ENCODE peak calls at places on chromosomes 7 and 10, in eight cellular contexts. I is psoas muscle, B is hepatocyte, P is lower leg skin, X is prostate gland, Z is transverse colon, F is stomach, Q is heart left ventricle. C is an unnamed sample.

GRCh38 chr7:130490888-130491771 is 755 bp upstream of the MEST start:
- DNase-seq in I (peak), B (peak), P (no peak), X (peak), Z (peak), F (peak), Q (peak), C (no peak)

GRCh38 chr7:32393861-32394260 is 96.3 kb downstream of the LSM5 start:
- DNase-seq in I (no peak), B (no peak), P (no peak), X (no peak), Z (no peak), F (no peak), Q (no peak), C (no peak)

GRCh38 chr7:39761435-39761834 is 138.1 kb downstream of the RALA start:
- DNase-seq in I (no peak), B (no peak), P (no peak), X (no peak), Z (no peak), F (no peak), Q (no peak), C (no peak)

GRCh38 chr7:150388709-150389531 is 9.8 kb downstream of the ZNF775 start:
- DNase-seq in I (peak), B (peak), P (no peak), X (peak), Z (peak), F (peak), Q (peak), C (no peak)

GRCh38 chr7:128119036-128119435 is 87.8 kb upstream of the LRRC4 start:
- DNase-seq in I (no peak), B (no peak), P (no peak), X (no peak), Z (no peak), F (no peak), Q (no peak), C (peak)

GRCh38 chr10:88555190-88555894 is 27.8 kb downstream of the RNLS start:
- DNase-seq in I (no peak), B (no peak), P (no peak), X (no peak), Z (no peak), F (no peak), Q (no peak), C (no peak)

GRCh38 chr10:5943536-5943935 is 33.8 kb downstream of the IL15RA start:
- DNase-seq in I (peak), B (no peak), P (no peak), X (no peak), Z (no peak), F (no peak), Q (peak), C (no peak)

GRCh38 chr7:25091757-25092156 is 33.3 kb downstream of the CYCS start:
- DNase-seq in I (no peak), B (no peak), P (no peak), X (no peak), Z (no peak), F (no peak), Q (no peak), C (no peak)

GRCh38 chr10:112446055-112446854 is 459 bp downstream of the ZDHHC6 start:
- DNase-seq in I (no peak), B (peak), P (no peak), X (no peak), Z (peak), F (no peak), Q (peak), C (no peak)

GRCh38 chr10:123584419-123584775 is 81.8 kb upstream of the GPR26 start:
- DNase-seq in I (no peak), B (no peak), P (no peak), X (no peak), Z (no peak), F (no peak), Q (no peak), C (no peak)

GRCh38 chr10:88879754-88880286 is at the start of gene STAMBPL1:
- DNase-seq in I (peak), B (peak), P (no peak), X (peak), Z (peak), F (peak), Q (peak), C (no peak)

GRCh38 chr7:158695726-158696452 is 8.7 kb downstream of the NCAPG2 start:
- DNase-seq in I (no peak), B (peak), P (peak), X (peak), Z (peak), F (peak), Q (peak), C (no peak)
- TF ChIP-seq CTCF in I (peak), B (peak), P (no peak), X (peak), Z (peak), F (peak), Q (peak), C (peak)

DNA sequence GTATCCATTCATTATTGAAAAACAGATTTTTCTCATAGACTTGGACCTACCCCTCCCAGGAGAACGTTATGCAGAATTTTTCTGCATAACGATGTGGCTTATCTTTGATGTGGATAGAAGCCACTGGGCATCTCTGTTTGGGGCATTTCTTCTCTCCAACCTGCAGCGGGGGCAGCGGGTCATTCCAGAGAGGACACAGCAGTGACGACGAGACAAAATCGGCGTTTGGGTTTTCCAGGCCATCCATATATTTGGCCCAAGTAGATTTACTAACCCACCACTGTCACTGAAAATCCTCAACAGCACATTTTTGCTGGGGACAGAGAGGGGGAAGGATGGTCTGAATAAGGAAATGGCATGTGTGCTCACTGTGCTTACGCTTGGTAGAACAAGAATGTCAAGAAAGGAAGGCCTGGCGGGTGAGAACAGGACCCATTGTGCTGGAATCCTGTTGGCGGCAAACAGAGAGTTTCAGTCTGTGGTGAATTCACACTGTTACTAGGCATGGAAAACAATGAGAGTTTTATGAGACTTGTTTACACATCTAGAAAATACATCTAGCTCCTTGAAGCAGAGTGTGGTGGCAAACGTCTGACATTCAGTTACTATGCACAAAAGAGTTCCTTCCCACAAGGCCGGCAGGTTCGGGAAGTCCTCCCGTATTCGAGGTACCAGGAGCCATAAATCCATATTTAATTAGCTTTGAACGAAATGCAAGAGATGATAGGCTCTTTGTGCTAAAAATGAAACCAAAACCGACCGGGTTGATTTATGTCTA is 299.5 kb upstream of the PITRM1 start:
- DNase-seq in I (no peak), B (no peak), P (no peak), X (peak), Z (peak), F (no peak), Q (no peak), C (no peak)
- H3K4me3 ChIP-seq in I (peak), B (no peak), P (no peak), X (peak), Z (peak), F (peak), Q (peak), C (peak)

GRCh38 chr10:79295593-79295992 is 51.7 kb upstream of the PPIF start:
- DNase-seq in I (no peak), B (no peak), P (no peak), X (no peak), Z (peak), F (no peak), Q (no peak), C (no peak)

GRCh38 chr10:79292026-79292425 is 55.2 kb upstream of the PPIF start:
- DNase-seq in I (no peak), B (no peak), P (no peak), X (no peak), Z (no peak), F (no peak), Q (no peak), C (no peak)

GRCh38 chr10:79289801-79290200 is 57.5 kb upstream of the PPIF start:
- DNase-seq in I (no peak), B (no peak), P (no peak), X (no peak), Z (peak), F (peak), Q (no peak), C (no peak)

GRCh38 chr10:79293841-79294705 is 53.2 kb upstream of the PPIF start:
- DNase-seq in I (no peak), B (no peak), P (no peak), X (no peak), Z (peak), F (no peak), Q (no peak), C (no peak)

DNA sequence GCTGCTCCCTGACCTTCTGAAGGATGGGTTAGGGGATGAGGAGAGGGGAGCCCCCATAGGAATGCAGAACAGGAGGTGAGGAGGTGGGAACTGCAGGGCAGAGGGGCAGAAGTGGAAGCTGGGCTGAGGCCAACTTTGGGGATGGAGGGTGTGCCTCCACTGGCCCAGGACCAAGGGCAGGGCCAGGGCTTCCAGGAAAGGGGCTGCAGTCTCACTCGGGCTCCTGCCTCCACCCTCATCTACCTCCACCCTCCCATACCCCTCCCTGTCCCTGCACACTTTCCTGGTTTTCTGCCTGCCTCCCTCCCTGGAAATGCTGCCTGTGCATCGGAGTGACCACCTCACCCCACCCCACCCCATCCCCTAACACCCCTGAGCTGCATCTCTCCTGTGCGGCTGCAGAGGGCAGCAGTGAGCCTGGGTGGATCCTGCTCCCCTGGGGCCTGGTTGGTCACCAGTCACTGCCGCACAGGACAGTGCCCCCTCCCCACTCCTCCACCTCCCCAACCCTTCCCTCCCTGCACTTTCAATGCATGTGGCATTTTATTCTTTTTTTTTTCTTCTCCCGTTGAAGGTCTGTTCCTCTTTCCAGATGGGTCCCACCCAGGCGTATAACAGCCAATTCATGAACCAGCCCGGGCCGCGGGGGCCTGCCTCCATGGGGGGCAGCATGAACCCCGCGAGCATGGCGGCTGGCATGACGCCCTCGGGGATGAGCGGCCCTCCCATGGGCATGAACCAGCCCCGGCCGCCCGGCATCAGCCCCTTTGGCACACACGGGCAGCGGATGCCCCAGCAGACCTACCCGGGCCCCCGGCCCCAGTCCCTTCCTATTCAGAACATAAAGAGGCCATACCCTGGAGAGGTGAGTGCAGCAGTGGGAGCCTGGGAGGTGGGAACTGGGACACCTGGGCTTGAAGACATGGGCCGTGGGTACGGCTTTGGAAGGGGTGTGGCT is 54.2 kb upstream of the PPIF start:
- DNase-seq in I (no peak), B (no peak), P (no peak), X (no peak), Z (no peak), F (peak), Q (no peak), C (no peak)
- TF ChIP-seq CTCF in I (peak), B (peak), P (no peak), X (no peak), Z (peak), F (peak), Q (no peak), C (no peak)

GRCh38 chr7:23945472-23945871 is 235.5 kb downstream of the STK31 start:
- DNase-seq in I (no peak), B (no peak), P (no peak), X (no peak), Z (no peak), F (no peak), Q (no peak), C (no peak)
- H3K4me3 ChIP-seq in I (no peak), B (no peak), P (no peak), X (no peak), Z (no peak), F (no peak), Q (no peak), C (no peak)

GRCh38 chr7:19249281-19249680 is 104.1 kb upstream of the FERD3L start:
- DNase-seq in I (no peak), B (no peak), P (no peak), X (no peak), Z (no peak), F (no peak), Q (no peak), C (no peak)
- TF ChIP-seq CTCF in I (no peak), B (no peak), P (no peak), X (no peak), Z (no peak), F (no peak), Q (no peak), C (no peak)

GRCh38 chr7:143728333-143728862 is 29.1 kb downstream of the CTAGE6 start:
- DNase-seq in I (no peak), B (no peak), P (no peak), X (no peak), Z (no peak), F (no peak), Q (no peak), C (no peak)
- H3K4me3 ChIP-seq in I (no peak), B (no peak), P (no peak), X (no peak), Z (no peak), F (no peak), Q (no peak), C (no peak)

GRCh38 chr10:78150756-78151155 is 117.1 kb downstream of the RPS24 start:
- DNase-seq in I (no peak), B (no peak), P (no peak), X (no peak), Z (no peak), F (no peak), Q (no peak), C (no peak)

GRCh38 chr10:78155722-78156121 is 122.1 kb downstream of the RPS24 start:
- DNase-seq in I (no peak), B (no peak), P (no peak), X (no peak), Z (no peak), F (no peak), Q (no peak), C (no peak)
- TF ChIP-seq CTCF in I (no peak), B (no peak), P (no peak), X (no peak), Z (no peak), F (no peak), Q (no peak), C (no peak)

GRCh38 chr10:79238606-79239005 is 108.7 kb upstream of the PPIF start:
- DNase-seq in I (no peak), B (no peak), P (no peak), X (no peak), Z (no peak), F (no peak), Q (no peak), C (no peak)
- H3K4me3 ChIP-seq in I (no peak), B (no peak), P (no peak), X (no peak), Z (no peak), F (no peak), Q (no peak), C (no peak)

GRCh38 chr10:71837085-71837827 is 13.8 kb downstream of the PSAP start:
- DNase-seq in I (no peak), B (no peak), P (no peak), X (no peak), Z (no peak), F (no peak), Q (no peak), C (no peak)
- TF ChIP-seq CTCF in I (peak), B (peak), P (no peak), X (no peak), Z (no peak), F (no peak), Q (peak), C (no peak)

GRCh38 chr7:42893341-42894242 is 18.3 kb downstream of the C7orf25 start:
- DNase-seq in I (no peak), B (no peak), P (no peak), X (no peak), Z (no peak), F (no peak), Q (no peak), C (no peak)
- H3K4me3 ChIP-seq in I (no peak), B (no peak), P (no peak), X (no peak), Z (no peak), F (no peak), Q (no peak), C (no peak)